ENCODE peak calls at places on chromosomes 2 and 18, in six cellular contexts. R, G, W, Y, A and M are unnamed samples.
A peak's percentile ranks its signal among the peaks of the same experiment; 100 is the strongest.

GRCh38 chr2:72689579-72690170 is 136.2 kb downstream of the EXOC6B start:
- DNase-seq in W (no peak), Y (no peak), G (no peak), R (no peak), A (no peak), M (no peak)

GRCh38 chr2:227908266-227909054 is 37.0 kb downstream of the DAW1 start:
- DNase-seq in R (no peak), A (no peak), W (no peak), Y (no peak), G (no peak), M (no peak)

GRCh38 chr2:80852079-80852807 is 547.7 kb upstream of the LRRTM1 start:
- DNase-seq in R (no peak), A (no peak), W (no peak), G (no peak), Y (no peak), M (no peak)

GRCh38 chr2:128765822-128766221 is 447.2 kb upstream of the HS6ST1 start:
- DNase-seq in G (no peak), W (no peak), R (peak; percentile 47), A (no peak), Y (no peak), M (no peak)

GRCh38 chr18:6004683-6005082 is 109.4 kb upstream of the TMEM200C start:
- DNase-seq in A (no peak), R (no peak), G (no peak), Y (no peak), W (no peak), M (no peak)

GRCh38 chr18:75114231-75114630 is 94.7 kb downstream of the PTGR3 start:
- DNase-seq in R (peak; percentile 57), G (peak; percentile 15), A (no peak), Y (no peak), W (peak; percentile 12), M (no peak)

GRCh38 chr18:49784427-49785185 is 28.7 kb downstream of the ACAA2 start:
- DNase-seq in A (no peak), W (no peak), G (no peak), R (no peak), Y (no peak), M (no peak)

GRCh38 chr2:169258045-169258601 is 104.2 kb downstream of the LRP2 start:
- DNase-seq in R (no peak), G (no peak), A (no peak), W (no peak), Y (no peak), M (no peak)

GRCh38 chr2:177553176-177553909 is 160.8 kb downstream of the AGPS start:
- DNase-seq in R (no peak), Y (peak; percentile 18), W (no peak), A (no peak), G (no peak), M (no peak)